ENCODE peak calls at places on chromosomes 13 and 19, in four cellular contexts. One of them, this sample, is unnamed.
A peak's percentile ranks its signal among the peaks of the same experiment; 100 is the strongest.

GRCh38 chr19:46383171-46383815 is 30.1 kb downstream of the CCDC8 start:
- DNase-seq in GM12878: no peak
- DNase-seq in NT2/D1: no peak
- DNase-seq in HepG2: no peak
- DNase-seq in this sample: no peak

GRCh38 chr13:24520733-24521132 is 8.2 kb upstream of the PARP4 start:
- DNase-seq in GM12878: no peak
- DNase-seq in NT2/D1: no peak
- DNase-seq in HepG2: no peak
- DNase-seq in this sample: no peak

GRCh38 chr13:93549326-93549855 is 322.8 kb downstream of the GPC6 start:
- DNase-seq in GM12878: no peak
- DNase-seq in NT2/D1: no peak
- DNase-seq in HepG2: no peak
- DNase-seq in this sample: no peak

GRCh38 chr19:50858896-50859295 is 4.2 kb downstream of the KLK3 start:
- DNase-seq in GM12878: no peak
- DNase-seq in NT2/D1: no peak
- DNase-seq in HepG2: no peak
- DNase-seq in this sample: no peak

GRCh38 chr13:44879452-44880058 is 109.7 kb downstream of the NUFIP1 start:
- DNase-seq in GM12878: peak; percentile 8
- DNase-seq in NT2/D1: no peak
- DNase-seq in HepG2: no peak
- DNase-seq in this sample: no peak

GRCh38 chr13:24271231-24271610 is 38.2 kb upstream of the C1QTNF9 start:
- DNase-seq in GM12878: no peak
- DNase-seq in NT2/D1: no peak
- DNase-seq in HepG2: no peak
- DNase-seq in this sample: no peak

GRCh38 chr13:111630411-111630810 is 310.0 kb downstream of the TEX29 start:
- DNase-seq in GM12878: no peak
- DNase-seq in NT2/D1: peak; percentile 22
- DNase-seq in HepG2: no peak
- DNase-seq in this sample: no peak

GRCh38 chr13:32828711-32829110 is 187.5 kb upstream of the KL start:
- DNase-seq in GM12878: no peak
- DNase-seq in NT2/D1: no peak
- DNase-seq in HepG2: no peak
- DNase-seq in this sample: no peak

DNA sequence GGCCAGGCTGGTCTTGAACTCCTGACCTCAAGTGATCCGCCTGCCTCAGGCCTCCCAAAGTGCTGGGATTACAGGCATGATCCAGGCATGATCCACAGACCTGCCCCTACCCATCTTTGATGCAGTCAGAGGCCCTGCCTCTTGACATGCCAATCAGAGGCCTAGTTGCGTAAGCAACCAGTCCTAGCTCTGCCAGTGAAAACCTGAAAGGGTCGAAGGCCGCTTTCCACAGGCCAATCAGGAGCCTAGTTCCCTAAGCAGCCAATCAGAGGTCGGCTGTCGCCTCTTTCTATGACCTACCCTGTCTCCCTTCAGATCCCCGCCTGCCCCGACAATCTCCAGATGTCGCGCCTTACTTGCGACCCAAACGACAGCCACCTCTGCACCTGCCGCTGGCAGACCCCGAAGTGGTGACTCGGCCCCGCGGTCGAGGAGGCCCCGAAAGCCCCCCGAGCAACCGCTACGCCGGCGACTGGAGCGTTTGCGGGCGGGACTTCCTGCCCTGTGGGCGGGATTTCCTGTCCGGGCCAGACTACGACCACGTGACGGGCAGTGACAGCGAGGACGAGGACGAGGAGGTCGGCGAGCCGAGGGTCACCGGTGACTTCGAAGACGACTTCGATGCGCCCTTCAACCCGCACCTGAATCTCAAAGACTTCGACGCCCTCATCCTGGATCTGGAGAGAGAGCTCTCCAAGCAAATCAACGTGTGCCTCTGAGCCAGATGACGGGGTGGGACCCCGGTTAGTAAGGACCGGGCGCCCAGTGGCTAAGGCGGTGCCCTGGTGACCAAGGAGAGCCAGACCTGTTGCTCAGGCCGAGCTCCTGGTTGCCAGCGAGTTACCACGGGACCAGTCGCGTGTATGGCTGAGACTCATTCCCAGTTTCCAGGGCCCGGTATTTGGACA is 6.3 kb downstream of the SYDE1 start:
- DNase-seq in GM12878: no peak
- DNase-seq in NT2/D1: no peak
- DNase-seq in HepG2: peak; percentile 32
- DNase-seq in this sample: no peak
- TF ChIP-seq SUZ12 in GM12878: no peak
- TF ChIP-seq SUZ12 in NT2/D1: no peak
- TF ChIP-seq SUZ12 in HepG2: no peak
- TF ChIP-seq SUZ12 in this sample: no peak

GRCh38 chr13:46992383-46992952 is 95.6 kb upstream of the HTR2A start:
- DNase-seq in GM12878: no peak
- DNase-seq in NT2/D1: no peak
- DNase-seq in HepG2: peak; percentile 10
- DNase-seq in this sample: peak; percentile 44
- TF ChIP-seq SUZ12 in GM12878: no peak
- TF ChIP-seq SUZ12 in NT2/D1: no peak
- TF ChIP-seq SUZ12 in HepG2: no peak
- TF ChIP-seq SUZ12 in this sample: no peak

GRCh38 chr13:77535448-77535847 is at the start of gene SCEL:
- DNase-seq in GM12878: no peak
- DNase-seq in NT2/D1: no peak
- DNase-seq in HepG2: no peak
- DNase-seq in this sample: no peak
- TF ChIP-seq SUZ12 in GM12878: no peak
- TF ChIP-seq SUZ12 in NT2/D1: no peak
- TF ChIP-seq SUZ12 in HepG2: no peak
- TF ChIP-seq SUZ12 in this sample: no peak

GRCh38 chr13:114121496-114122466 is 10.6 kb downstream of the RASA3 start:
- DNase-seq in GM12878: no peak
- DNase-seq in NT2/D1: no peak
- DNase-seq in HepG2: no peak
- DNase-seq in this sample: no peak

GRCh38 chr13:114123448-114123847 is 9.0 kb downstream of the RASA3 start:
- DNase-seq in GM12878: no peak
- DNase-seq in NT2/D1: no peak
- DNase-seq in HepG2: no peak
- DNase-seq in this sample: no peak

GRCh38 chr13:114123876-114124275 is 8.5 kb downstream of the RASA3 start:
- DNase-seq in GM12878: no peak
- DNase-seq in NT2/D1: no peak
- DNase-seq in HepG2: no peak
- DNase-seq in this sample: no peak

GRCh38 chr13:114124486-114124885 is 7.9 kb downstream of the RASA3 start:
- DNase-seq in GM12878: no peak
- DNase-seq in NT2/D1: no peak
- DNase-seq in HepG2: no peak
- DNase-seq in this sample: no peak

DNA sequence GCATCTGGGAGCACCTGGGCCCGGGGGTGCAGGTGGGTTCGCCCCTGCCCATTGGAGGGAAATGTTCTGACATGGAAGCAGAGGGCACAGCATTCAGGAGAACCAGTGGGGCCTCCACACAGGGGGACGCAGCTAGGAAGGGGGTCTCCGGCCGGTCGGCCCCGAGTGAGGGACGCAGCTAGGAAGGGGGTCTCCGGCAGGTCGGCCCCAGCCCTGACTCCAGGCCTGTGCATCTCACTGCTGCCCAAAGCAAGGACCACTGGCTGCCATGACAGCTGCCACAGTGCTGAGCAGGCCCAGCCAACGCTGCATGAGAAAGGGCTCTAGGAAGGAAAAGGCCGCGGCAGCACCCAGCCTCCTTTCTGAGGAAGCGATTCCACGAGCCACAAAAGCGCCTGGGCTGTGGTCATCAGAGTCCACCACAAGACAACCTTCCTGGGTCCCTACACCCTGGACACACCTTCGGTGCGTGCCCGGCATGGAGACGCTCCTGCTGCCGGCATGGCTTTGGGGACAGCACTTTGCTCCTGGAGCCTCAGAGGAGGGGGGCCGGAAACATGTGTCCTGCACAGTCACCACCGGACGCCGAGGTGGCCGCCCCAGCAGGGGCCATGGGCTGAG is 9.7 kb downstream of the RASA3 start:
- DNase-seq in GM12878: no peak
- DNase-seq in NT2/D1: no peak
- DNase-seq in HepG2: no peak
- DNase-seq in this sample: no peak
- TF ChIP-seq SUZ12 in GM12878: no peak
- TF ChIP-seq SUZ12 in NT2/D1: no peak
- TF ChIP-seq SUZ12 in HepG2: no peak
- TF ChIP-seq SUZ12 in this sample: no peak

DNA sequence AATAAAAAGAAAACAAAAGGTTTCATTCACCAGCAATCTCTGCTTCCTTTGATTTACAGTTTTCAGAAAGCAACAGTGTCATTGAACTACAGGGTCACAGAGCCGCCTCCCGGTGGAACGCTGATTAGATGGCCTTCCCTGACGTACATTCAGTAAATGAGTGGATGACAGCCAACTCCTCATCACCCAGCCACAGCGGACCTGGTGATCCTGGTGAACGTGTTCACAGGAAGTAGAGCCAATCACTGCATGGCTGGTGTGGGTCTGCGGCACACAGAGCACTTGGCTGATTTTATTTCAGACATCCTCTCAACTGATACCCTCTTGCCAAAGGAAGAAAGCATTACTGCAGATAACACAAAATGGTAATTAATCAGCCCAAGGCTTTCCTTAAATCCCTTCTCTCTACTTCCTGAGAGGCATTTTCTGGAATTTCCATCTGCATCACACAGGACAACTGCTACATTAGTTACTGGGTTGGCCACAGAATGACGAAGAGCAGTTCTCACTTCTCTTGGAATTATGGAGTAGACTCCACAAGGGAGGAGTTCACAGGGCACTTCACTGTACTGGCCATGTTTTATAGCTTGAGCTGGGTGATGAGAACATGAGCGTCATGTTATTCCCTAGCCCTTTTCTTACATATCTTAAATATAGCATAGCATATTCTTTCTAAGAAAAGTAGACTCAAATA is 84.0 kb upstream of the SLC7A1 start:
- DNase-seq in GM12878: no peak
- DNase-seq in NT2/D1: no peak
- DNase-seq in HepG2: no peak
- DNase-seq in this sample: no peak
- TF ChIP-seq SUZ12 in GM12878: no peak
- TF ChIP-seq SUZ12 in NT2/D1: no peak
- TF ChIP-seq SUZ12 in HepG2: no peak
- TF ChIP-seq SUZ12 in this sample: no peak